ENCODE peak calls at places on chromosomes 13 and 19, in eight cellular contexts. M is A549, Z is AG09309, J is astrocyte of the cerebellum, P is choroid plexus epithelial cell, V is astrocyte of the spinal cord, S is heart left ventricle, H is HL-60. D is an unnamed sample.

GRCh38 chr13:78977311-78977710 is 318.4 kb upstream of the OBI1 start:
- DNase-seq in M (no peak), Z (no peak), J (no peak), P (no peak), V (no peak), S (no peak), H (no peak), D (no peak)

GRCh38 chr13:30418886-30419459 is 3.3 kb upstream of the UBE2L5 start:
- DNase-seq in M (no peak), Z (no peak), J (no peak), P (no peak), V (no peak), S (no peak), H (no peak), D (no peak)

GRCh38 chr19:6501740-6502648 is at the start of gene TUBB4A:
- DNase-seq in M (peak), Z (no peak), J (no peak), P (no peak), V (no peak), S (peak), H (no peak), D (no peak)

GRCh38 chr13:42355118-42355840 is 83.3 kb downstream of the AKAP11 start:
- DNase-seq in M (no peak), Z (no peak), J (no peak), P (no peak), V (peak), S (no peak), H (no peak), D (no peak)

GRCh38 chr13:67228909-67229308 is 1.2 kb downstream of the PCDH9 start:
- DNase-seq in M (no peak), Z (no peak), J (no peak), P (peak), V (peak), S (no peak), H (no peak), D (peak)

GRCh38 chr19:5694167-5694951 is 4.3 kb downstream of the RPL36 start:
- DNase-seq in M (no peak), Z (no peak), J (no peak), P (no peak), V (no peak), S (no peak), H (no peak), D (no peak)

GRCh38 chr19:5718032-5718578 is 1.8 kb downstream of the LONP1 start:
- DNase-seq in M (no peak), Z (no peak), J (no peak), P (peak), V (peak), S (no peak), H (no peak), D (peak)

GRCh38 chr13:114142640-114143490 is 10.4 kb upstream of the RASA3 start:
- DNase-seq in M (no peak), Z (no peak), J (no peak), P (no peak), V (no peak), S (peak), H (peak), D (no peak)

GRCh38 chr19:43790587-43790986 is 9.8 kb upstream of the KCNN4 start:
- DNase-seq in M (no peak), Z (no peak), J (no peak), P (no peak), V (no peak), S (no peak), H (no peak), D (no peak)

GRCh38 chr13:22114630-22115311 is 443.9 kb downstream of the FGF9 start:
- DNase-seq in M (no peak), Z (no peak), J (no peak), P (no peak), V (no peak), S (no peak), H (peak), D (no peak)

GRCh38 chr13:53648673-53649072 is 620.1 kb downstream of the OLFM4 start:
- DNase-seq in M (no peak), Z (no peak), J (no peak), P (no peak), V (no peak), S (no peak), H (no peak), D (no peak)

GRCh38 chr19:29622191-29623070 is 16.3 kb downstream of the POP4 start:
- DNase-seq in M (no peak), Z (no peak), J (no peak), P (peak), V (peak), S (no peak), H (no peak), D (no peak)

GRCh38 chr19:30160996-30161655 is 211.1 kb upstream of the ZNF536 start:
- DNase-seq in M (no peak), Z (no peak), J (no peak), P (no peak), V (no peak), S (no peak), H (no peak), D (no peak)

GRCh38 chr13:98476106-98476505 is 100.8 kb downstream of the STK24 start:
- DNase-seq in M (no peak), Z (no peak), J (no peak), P (no peak), V (peak), S (no peak), H (no peak), D (no peak)

GRCh38 chr13:31947105-31947504 is 84.5 kb upstream of the FRY start:
- DNase-seq in M (no peak), Z (no peak), J (no peak), P (no peak), V (no peak), S (no peak), H (no peak), D (no peak)

GRCh38 chr19:38898788-38899446 is 501 bp downstream of the SIRT2 start:
- DNase-seq in M (peak), Z (no peak), J (no peak), P (peak), V (peak), S (no peak), H (peak), D (peak)

GRCh38 chr19:52542984-52543664 is 15.7 kb downstream of the ZNF808 start:
- DNase-seq in M (no peak), Z (no peak), J (no peak), P (peak), V (no peak), S (no peak), H (peak), D (no peak)

GRCh38 chr19:805161-805561 is 7.9 kb downstream of the PTBP1 start:
- DNase-seq in M (no peak), Z (no peak), J (no peak), P (no peak), V (no peak), S (no peak), H (no peak), D (no peak)

GRCh38 chr13:46903748-46904147 is 6.9 kb upstream of the HTR2A start:
- DNase-seq in M (no peak), Z (no peak), J (no peak), P (peak), V (peak), S (no peak), H (no peak), D (peak)

GRCh38 chr19:16262618-16263017 is 62.0 kb upstream of the KLF2 start:
- DNase-seq in M (no peak), Z (no peak), J (no peak), P (no peak), V (no peak), S (no peak), H (no peak), D (no peak)

GRCh38 chr13:73334459-73334858 is 275.7 kb downstream of the KLF5 start:
- DNase-seq in M (no peak), Z (peak), J (no peak), P (no peak), V (no peak), S (no peak), H (no peak), D (peak)

GRCh38 chr13:40389081-40389641 is 277.3 kb downstream of the FOXO1 start:
- DNase-seq in M (no peak), Z (no peak), J (no peak), P (peak), V (peak), S (no peak), H (no peak), D (no peak)

GRCh38 chr19:56309511-56310185 is 5.0 kb downstream of the ZSCAN5A start:
- DNase-seq in M (no peak), Z (no peak), J (no peak), P (peak), V (peak), S (peak), H (peak), D (peak)

GRCh38 chr13:50140742-50141659 is 125.8 kb downstream of the KCNRG start:
- DNase-seq in M (no peak), Z (no peak), J (no peak), P (peak), V (peak), S (no peak), H (peak), D (no peak)

GRCh38 chr13:30394798-30395191 is 27.5 kb upstream of the UBE2L5 start:
- DNase-seq in M (no peak), Z (no peak), J (no peak), P (peak), V (peak), S (no peak), H (no peak), D (peak)

GRCh38 chr19:38266981-38267597 is 2.7 kb downstream of the SPINT2 start:
- DNase-seq in M (peak), Z (no peak), J (no peak), P (peak), V (peak), S (no peak), H (no peak), D (peak)

GRCh38 chr19:37361994-37362393 is 8.9 kb upstream of the ZNF527 start:
- DNase-seq in M (no peak), Z (no peak), J (no peak), P (peak), V (peak), S (no peak), H (no peak), D (peak)

GRCh38 chr19:4573682-4574081 is 14.2 kb upstream of the SEMA6B start:
- DNase-seq in M (no peak), Z (no peak), J (no peak), P (no peak), V (no peak), S (no peak), H (no peak), D (no peak)

GRCh38 chr13:28630864-28631263 is 28.1 kb upstream of the POMP start:
- DNase-seq in M (no peak), Z (no peak), J (no peak), P (no peak), V (no peak), S (no peak), H (no peak), D (no peak)

GRCh38 chr13:26946675-26947342 is 186.2 kb upstream of the GPR12 start:
- DNase-seq in M (peak), Z (no peak), J (peak), P (peak), V (peak), S (no peak), H (peak), D (peak)

GRCh38 chr13:113178070-113178895 is 19.8 kb downstream of the PROZ start:
- DNase-seq in M (no peak), Z (peak), J (peak), P (peak), V (peak), S (no peak), H (no peak), D (peak)

GRCh38 chr19:37977992-37978391 is 71.0 kb downstream of the SIPA1L3 start:
- DNase-seq in M (no peak), Z (peak), J (peak), P (peak), V (peak), S (no peak), H (no peak), D (peak)

GRCh38 chr13:99198630-99199029 is 2.0 kb upstream of the UBAC2 start:
- DNase-seq in M (no peak), Z (no peak), J (no peak), P (no peak), V (no peak), S (no peak), H (no peak), D (no peak)

GRCh38 chr13:30395192-30396158 is 26.8 kb upstream of the UBE2L5 start:
- DNase-seq in M (peak), Z (peak), J (peak), P (peak), V (peak), S (peak), H (peak), D (peak)

GRCh38 chr19:58544591-58545285 is 874 bp downstream of the TRIM28 start:
- DNase-seq in M (peak), Z (no peak), J (no peak), P (peak), V (peak), S (peak), H (peak), D (peak)

GRCh38 chr13:83499286-83499685 is 383.0 kb downstream of the SLITRK1 start:
- DNase-seq in M (no peak), Z (no peak), J (no peak), P (no peak), V (peak), S (no peak), H (no peak), D (peak)

GRCh38 chr13:101202590-101202989 is 213.7 kb downstream of the NALCN start:
- DNase-seq in M (no peak), Z (no peak), J (no peak), P (no peak), V (no peak), S (no peak), H (no peak), D (no peak)

GRCh38 chr13:79780240-79780639 is 299.3 kb downstream of the NDFIP2 start:
- DNase-seq in M (no peak), Z (no peak), J (no peak), P (no peak), V (peak), S (no peak), H (no peak), D (peak)

GRCh38 chr13:23622991-23623390 is 52.8 kb downstream of the TNFRSF19 start:
- DNase-seq in M (no peak), Z (no peak), J (no peak), P (no peak), V (no peak), S (no peak), H (no peak), D (no peak)

GRCh38 chr19:2266183-2266993 is 10.2 kb upstream of the JSRP1 start:
- DNase-seq in M (no peak), Z (no peak), J (no peak), P (peak), V (peak), S (peak), H (peak), D (peak)
- TF ChIP-seq CTCF in M (no peak), Z (no peak), J (no peak), P (no peak), V (no peak), S (no peak), H (no peak), D (no peak)

DNA sequence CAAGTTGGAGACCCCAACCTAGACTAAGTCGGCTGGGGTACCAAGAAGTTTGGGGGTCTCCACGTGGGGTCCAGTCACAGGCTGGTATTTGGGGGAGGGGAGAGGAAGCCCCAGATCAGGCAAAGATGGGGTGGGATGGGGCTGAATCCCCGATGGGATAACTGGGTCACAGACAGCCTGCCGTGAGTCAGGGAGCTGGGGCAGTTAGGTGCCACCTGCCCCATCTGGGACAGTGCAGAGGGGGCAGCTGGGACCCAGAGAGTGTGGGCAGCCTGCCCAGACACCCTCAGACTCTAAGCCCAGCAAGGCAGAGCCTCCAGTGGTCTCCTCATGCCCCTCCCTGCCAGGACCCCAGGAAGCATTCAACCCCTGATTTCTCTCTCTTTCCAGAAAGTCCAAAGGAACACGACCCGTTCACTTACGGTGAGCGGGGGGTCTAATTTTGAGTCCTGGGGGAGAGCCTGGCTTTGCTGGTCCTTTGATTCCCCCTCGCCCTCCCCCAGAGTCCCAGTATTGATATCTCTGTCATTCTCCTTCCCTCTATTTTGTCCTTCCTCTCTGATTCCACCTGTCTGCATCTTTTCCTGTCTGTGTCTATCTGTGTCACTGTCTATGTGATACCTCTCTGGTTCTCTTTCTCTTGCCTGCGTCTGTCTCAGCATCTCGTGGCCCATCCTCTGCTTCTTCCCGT is 1.7 kb downstream of the FXYD1 start:
- DNase-seq in M (no peak), Z (no peak), J (no peak), P (no peak), V (no peak), S (no peak), H (no peak), D (no peak)
- H3K4me3 ChIP-seq in M (no peak), Z (no peak), J (no peak), P (no peak), V (no peak), S (peak), H (no peak), D (no peak)

GRCh38 chr19:14073232-14073924 is 792 bp downstream of the MISP3 start:
- DNase-seq in M (no peak), Z (peak), J (no peak), P (peak), V (peak), S (peak), H (peak), D (peak)
- TF ChIP-seq CTCF in M (peak), Z (peak), J (peak), P (peak), V (peak), S (peak), H (peak), D (peak)

GRCh38 chr19:47422417-47423163 is 3.3 kb upstream of the MEIS3 start:
- DNase-seq in M (no peak), Z (no peak), J (no peak), P (no peak), V (no peak), S (no peak), H (no peak), D (no peak)

GRCh38 chr19:47423203-47423882 is 4.0 kb upstream of the MEIS3 start:
- DNase-seq in M (no peak), Z (no peak), J (no peak), P (no peak), V (no peak), S (no peak), H (no peak), D (no peak)

GRCh38 chr19:47419789-47420188 is 462 bp upstream of the MEIS3 start:
- DNase-seq in M (no peak), Z (no peak), J (no peak), P (no peak), V (no peak), S (no peak), H (no peak), D (no peak)

GRCh38 chr19:47421844-47422395 is 2.6 kb upstream of the MEIS3 start:
- DNase-seq in M (no peak), Z (no peak), J (no peak), P (no peak), V (no peak), S (no peak), H (no peak), D (no peak)

GRCh38 chr19:47421244-47421786 is 2.0 kb upstream of the MEIS3 start:
- DNase-seq in M (no peak), Z (no peak), J (no peak), P (no peak), V (no peak), S (no peak), H (no peak), D (no peak)
- H3K4me3 ChIP-seq in M (no peak), Z (no peak), J (no peak), P (no peak), V (no peak), S (no peak), H (no peak), D (no peak)

DNA sequence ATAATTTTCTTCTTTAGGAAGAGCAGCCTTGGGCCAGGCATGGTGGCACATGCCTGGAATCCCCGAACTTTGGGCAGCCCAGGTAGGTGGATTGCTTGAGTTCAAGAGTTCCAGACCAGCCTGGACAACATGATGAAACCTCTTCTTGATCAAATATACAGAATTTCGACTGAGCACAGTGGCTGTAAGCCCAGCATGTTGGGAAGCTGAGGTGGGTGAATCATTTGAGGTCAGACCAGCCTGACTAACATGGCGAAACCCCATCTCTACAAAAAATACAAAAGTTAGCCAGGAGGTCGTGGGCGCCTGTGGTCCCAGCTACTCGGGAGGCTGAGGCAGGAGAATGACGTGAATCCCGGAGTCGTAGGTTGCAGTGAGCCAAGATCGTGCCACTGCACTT is 8.0 kb upstream of the NLRP7 start:
- DNase-seq in M (no peak), Z (no peak), J (peak), P (peak), V (peak), S (no peak), H (no peak), D (no peak)
- TF ChIP-seq CTCF in M (no peak), Z (no peak), J (no peak), P (no peak), V (no peak), S (no peak), H (no peak), D (no peak)

GRCh38 chr19:49212302-49212701 is 54.7 kb downstream of the TRPM4 start:
- DNase-seq in M (no peak), Z (no peak), J (no peak), P (peak), V (no peak), S (peak), H (no peak), D (peak)
- H3K4me3 ChIP-seq in M (no peak), Z (no peak), J (no peak), P (no peak), V (no peak), S (no peak), H (no peak), D (no peak)